ENCODE peak calls at places on chromosome 1, in five cellular contexts. J, A, P, W and Q are unnamed samples.

GRCh38 chr1:68594851-68595250 is 98.0 kb upstream of the DEPDC1 start:
- DNase-seq in A (no peak), W (no peak), P (no peak), J (no peak), Q (no peak)

GRCh38 chr1:192629602-192630001 is 6.3 kb upstream of the RGS13 start:
- DNase-seq in J (no peak), P (no peak), W (no peak), A (no peak), Q (no peak)

GRCh38 chr1:184056921-184057496 is 5.5 kb downstream of the TSEN15 start:
- DNase-seq in W (no peak), A (no peak), J (no peak), P (no peak), Q (no peak)

GRCh38 chr1:47231314-47232186 is 475 bp downstream of the TAL1 start:
- DNase-seq in J (peak; percentile 29), P (peak; percentile 22), A (peak; percentile 11), W (no peak), Q (no peak)

GRCh38 chr1:208654241-208654640 is 410.1 kb upstream of the PLXNA2 start:
- DNase-seq in A (no peak), J (no peak), P (no peak), W (no peak), Q (peak; percentile 63)

GRCh38 chr1:160544647-160545046 is 21.6 kb upstream of the SLAMF6 start:
- DNase-seq in P (no peak), A (peak; percentile 48), J (no peak), W (no peak), Q (peak; percentile 51)

GRCh38 chr1:94332516-94332915 is 85.7 kb upstream of the ABCD3 start:
- DNase-seq in W (no peak), A (no peak), P (no peak), J (no peak), Q (no peak)

GRCh38 chr1:218948446-218948845 is 225.2 kb upstream of the LYPLAL1 start:
- DNase-seq in W (no peak), P (no peak), J (no peak), A (no peak), Q (no peak)

GRCh38 chr1:12088607-12089006 is 25.5 kb downstream of the TNFRSF8 start:
- DNase-seq in P (peak; percentile 25), W (peak; percentile 72), A (peak; percentile 41), J (no peak), Q (no peak)